ENCODE peak calls at places on chromosome 9, in six cellular contexts. N is heart left ventricle, L is amygdala, O is KG1, H is EH, T is endothelial cell. J is an unnamed sample.

GRCh38 chr9:2158111-2158610 is 143.0 kb downstream of the SMARCA2 start:
- DNase-seq in L (peak), O (peak), T (peak), N (no peak), H (peak), J (no peak)

GRCh38 chr9:122265265-122265900 is 701 bp downstream of the MRRF start:
- DNase-seq in H (peak), L (no peak), O (peak), N (no peak), T (no peak), J (no peak)

GRCh38 chr9:83062011-83062652 is 810 bp downstream of the RASEF start:
- DNase-seq in T (peak), L (no peak), H (peak), O (no peak), N (no peak), J (no peak)

GRCh38 chr9:93083592-93084470 is 12.2 kb upstream of the CARD19 start:
- DNase-seq in T (no peak), N (peak), O (no peak), H (no peak), L (no peak), J (no peak)

GRCh38 chr9:128280084-128280622 is 4.1 kb downstream of the SWI5 start:
- DNase-seq in L (no peak), O (no peak), T (no peak), H (no peak), N (no peak), J (no peak)

GRCh38 chr9:21267806-21268657 is 28.2 kb upstream of the IFNA14 start:
- DNase-seq in T (no peak), N (no peak), O (peak), H (no peak), L (no peak), J (no peak)

GRCh38 chr9:127570533-127571111 is 41.5 kb upstream of the STXBP1 start:
- DNase-seq in H (no peak), O (no peak), T (no peak), N (no peak), L (no peak), J (no peak)

GRCh38 chr9:135403733-135404450 is 75.7 kb upstream of the PPP1R26 start:
- DNase-seq in N (no peak), H (no peak), T (no peak), O (no peak), L (no peak), J (no peak)

GRCh38 chr9:130940023-130940549 is 1.0 kb upstream of the FIBCD1 start:
- DNase-seq in O (no peak), H (no peak), L (no peak), N (no peak), T (no peak), J (no peak)

GRCh38 chr9:76621011-76621410 is 143.2 kb upstream of the PCA3 start:
- DNase-seq in T (no peak), L (no peak), O (no peak), H (no peak), N (no peak), J (no peak)

GRCh38 chr9:89983411-89983810 is 378.6 kb downstream of the GADD45G start:
- DNase-seq in T (no peak), L (no peak), N (no peak), O (no peak), H (no peak), J (no peak)

GRCh38 chr9:87564111-87564510 is 66.4 kb downstream of the DAPK1 start:
- DNase-seq in T (no peak), H (peak), O (no peak), L (no peak), N (no peak), J (no peak)

GRCh38 chr9:34377402-34377741 is 674 bp upstream of the MYORG start:
- DNase-seq in O (no peak), T (no peak), H (no peak), N (no peak), L (no peak), J (no peak)

GRCh38 chr9:88660611-88661010 is 125.6 kb downstream of the NXNL2 start:
- DNase-seq in O (no peak), L (no peak), N (no peak), T (peak), H (peak), J (no peak)

GRCh38 chr9:137064027-137064879 is 6.1 kb downstream of the SAPCD2 start:
- DNase-seq in O (peak), N (peak), T (peak), H (peak), L (peak), J (peak)

GRCh38 chr9:108057421-108058136 is 568.0 kb upstream of the KLF4 start:
- DNase-seq in L (no peak), O (no peak), H (peak), N (no peak), T (no peak), J (no peak)

GRCh38 chr9:13719981-13720380 is 440.5 kb upstream of the MPDZ start:
- DNase-seq in N (no peak), T (no peak), H (no peak), L (no peak), O (no peak), J (no peak)

GRCh38 chr9:113695901-113696300 is 180.2 kb upstream of the ZNF618 start:
- DNase-seq in L (no peak), H (peak), T (no peak), O (no peak), N (no peak), J (no peak)

GRCh38 chr9:129174724-129175514 is 3.1 kb downstream of the IER5L start:
- DNase-seq in N (peak), O (no peak), T (peak), H (peak), L (peak), J (peak)

GRCh38 chr9:33155393-33155792 is 11.7 kb downstream of the B4GALT1 start:
- DNase-seq in N (no peak), H (peak), L (no peak), T (no peak), O (no peak), J (no peak)

GRCh38 chr9:130825051-130825651 is 9.9 kb upstream of the ABL1 start:
- DNase-seq in N (no peak), O (no peak), T (no peak), H (peak), L (no peak), J (no peak)

GRCh38 chr9:15584383-15584782 is 31.5 kb downstream of the CCDC171 start:
- DNase-seq in O (no peak), T (no peak), H (no peak), N (no peak), L (no peak), J (no peak)

GRCh38 chr9:129235931-129236331 is 57.9 kb upstream of the IER5L start:
- DNase-seq in N (peak), T (no peak), L (no peak), H (no peak), O (no peak), J (no peak)

GRCh38 chr9:105142406-105143092 is 101.9 kb upstream of the SLC44A1 start:
- DNase-seq in O (no peak), T (no peak), H (no peak), N (no peak), L (no peak), J (no peak)

GRCh38 chr9:126057869-126058467 is 268.7 kb upstream of the MVB12B start:
- DNase-seq in H (no peak), N (no peak), L (no peak), O (no peak), T (no peak), J (no peak)

GRCh38 chr9:127050581-127050980 is 71.9 kb downstream of the ANGPTL2 start:
- DNase-seq in H (no peak), T (no peak), L (no peak), N (no peak), O (no peak), J (no peak)

GRCh38 chr9:36961051-36961450 is 73.0 kb downstream of the PAX5 start:
- DNase-seq in O (no peak), T (no peak), N (no peak), L (no peak), H (no peak), J (no peak)

GRCh38 chr9:119412399-119412798 is 43.2 kb upstream of the BRINP1 start:
- DNase-seq in O (no peak), L (no peak), H (no peak), T (no peak), N (no peak), J (no peak)

GRCh38 chr9:70101265-70101664 is 57.6 kb downstream of the MAMDC2 start:
- DNase-seq in O (no peak), T (no peak), N (no peak), H (peak), L (no peak), J (no peak)

GRCh38 chr9:592225-592624 is 249.3 kb upstream of the DMRT1 start:
- DNase-seq in T (no peak), L (no peak), O (no peak), H (no peak), N (no peak), J (no peak)

J was measured in nucleus accumbens.